ENCODE peak calls at places on chromosome 15, in eight cellular contexts. Q, A, V, G, U, X, D and J are unnamed samples.

GRCh38 chr15:41934843-41935242 is 37.5 kb downstream of the EHD4 start:
- DNase-seq in Q (no peak), A (no peak), V (no peak), G (no peak), U (no peak), X (no peak), D (no peak), J (peak; percentile 60)

GRCh38 chr15:40343512-40343911 is 2.8 kb upstream of the CCDC9B start:
- DNase-seq in Q (no peak), A (no peak), V (peak; percentile 96), G (peak; percentile 93), U (no peak), X (peak; percentile 45), D (no peak), J (peak; percentile 92)

GRCh38 chr15:51377038-51377761 is 35.7 kb downstream of the GLDN start:
- DNase-seq in Q (no peak), A (no peak), V (peak; percentile 91), G (peak; percentile 21), U (no peak), X (no peak), D (no peak), J (peak; percentile 47)

GRCh38 chr15:85763557-85764303 is 31.0 kb downstream of the KLHL25 start:
- DNase-seq in Q (no peak), A (no peak), V (no peak), G (no peak), U (no peak), X (no peak), D (no peak), J (no peak)

GRCh38 chr15:55858661-55859060 is 115.7 kb upstream of the PRTG start:
- DNase-seq in Q (no peak), A (no peak), V (peak; percentile 50), G (peak; percentile 37), U (no peak), X (no peak), D (no peak), J (no peak)

GRCh38 chr15:27617013-27617412 is 482.1 kb downstream of the OCA2 start:
- DNase-seq in Q (no peak), A (no peak), V (no peak), G (no peak), U (no peak), X (no peak), D (no peak), J (no peak)

GRCh38 chr15:82944840-82945239 is 7.7 kb downstream of the HOMER2 start:
- DNase-seq in Q (no peak), A (no peak), V (peak; percentile 80), G (no peak), U (no peak), X (no peak), D (no peak), J (peak; percentile 39)

GRCh38 chr15:68833734-68834334 is 13.1 kb upstream of the ANP32A start:
- DNase-seq in Q (no peak), A (no peak), V (no peak), G (no peak), U (no peak), X (no peak), D (no peak), J (no peak)

GRCh38 chr15:101439920-101440319 is 49.6 kb downstream of the PCSK6 start:
- DNase-seq in Q (no peak), A (no peak), V (peak; percentile 85), G (peak; percentile 81), U (no peak), X (no peak), D (no peak), J (no peak)

GRCh38 chr15:85474700-85475316 is 94.4 kb downstream of the AKAP13 start:
- DNase-seq in Q (no peak), A (no peak), V (peak; percentile 12), G (no peak), U (no peak), X (no peak), D (no peak), J (no peak)

GRCh38 chr15:86483936-86484335 is 404.3 kb downstream of the AGBL1 start:
- DNase-seq in Q (no peak), A (no peak), V (no peak), G (no peak), U (no peak), X (no peak), D (no peak), J (no peak)

GRCh38 chr15:38724827-38725226 is 160.2 kb upstream of the RASGRP1 start:
- DNase-seq in Q (no peak), A (no peak), V (no peak), G (no peak), U (no peak), X (no peak), D (no peak), J (no peak)

GRCh38 chr15:89406756-89407650 is 72.4 kb upstream of the POLG start:
- DNase-seq in Q (no peak), A (no peak), V (no peak), G (no peak), U (no peak), X (no peak), D (no peak), J (no peak)

GRCh38 chr15:78737187-78737820 is 74.0 kb downstream of the ADAMTS7 start:
- DNase-seq in Q (no peak), A (no peak), V (no peak), G (no peak), U (no peak), X (no peak), D (no peak), J (no peak)

GRCh38 chr15:78734441-78735064 is 76.7 kb downstream of the ADAMTS7 start:
- DNase-seq in Q (no peak), A (no peak), V (no peak), G (no peak), U (no peak), X (no peak), D (no peak), J (no peak)

GRCh38 chr15:78740904-78741274 is 70.4 kb downstream of the ADAMTS7 start:
- DNase-seq in Q (no peak), A (no peak), V (no peak), G (no peak), U (no peak), X (no peak), D (no peak), J (no peak)

GRCh38 chr15:78739206-78739605 is 72.1 kb downstream of the ADAMTS7 start:
- DNase-seq in Q (no peak), A (no peak), V (no peak), G (no peak), U (no peak), X (no peak), D (no peak), J (no peak)

GRCh38 chr15:78739996-78740903 is 71.0 kb downstream of the ADAMTS7 start:
- DNase-seq in Q (no peak), A (peak; percentile 70), V (peak; percentile 36), G (peak; percentile 38), U (no peak), X (peak; percentile 87), D (no peak), J (no peak)
- TF ChIP-seq CTCF in Q (peak; percentile 69), A (no peak), V (peak; percentile 45), G (peak; percentile 43), U (no peak), X (no peak), D (no peak), J (peak; percentile 55)

DNA sequence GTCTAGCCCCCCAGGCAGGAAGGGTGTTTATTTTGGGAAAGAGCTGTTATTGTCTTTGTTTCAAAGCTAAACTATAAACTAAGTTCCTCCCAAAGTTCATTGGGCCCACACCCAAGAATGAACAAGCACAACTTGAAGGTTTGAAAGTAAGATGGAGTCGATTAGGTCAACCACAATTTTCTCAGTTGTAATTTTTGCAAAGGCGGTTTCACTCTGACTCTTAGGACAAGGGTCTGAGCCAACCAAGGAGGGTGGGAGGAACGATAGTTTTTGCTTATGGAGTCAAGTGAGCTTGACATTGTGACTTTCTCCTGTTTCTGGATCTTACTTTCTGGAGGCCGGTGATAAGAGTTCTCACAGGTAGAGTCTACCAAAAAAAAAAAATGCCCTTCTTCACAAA is 5.8 kb upstream of the ZNF770 start:
- DNase-seq in Q (no peak), A (no peak), V (no peak), G (no peak), U (no peak), X (no peak), D (no peak), J (no peak)
- H3K4me3 ChIP-seq in Q (no peak overlapping the region), A (no peak overlapping the region), V (no peak overlapping the region), G (no peak overlapping the region), U (no peak overlapping the region), X (no peak overlapping the region), D (no peak overlapping the region), J (no peak overlapping the region)

GRCh38 chr15:62393196-62393595 is 228.1 kb upstream of the C2CD4B start:
- DNase-seq in Q (no peak), A (no peak), V (no peak), G (no peak), U (no peak), X (no peak), D (no peak), J (no peak)

GRCh38 chr15:62394079-62394478 is 229.0 kb upstream of the C2CD4B start:
- DNase-seq in Q (no peak), A (no peak), V (peak; percentile 35), G (no peak), U (no peak), X (no peak), D (no peak), J (no peak)

GRCh38 chr15:62390793-62391543 is 225.9 kb upstream of the C2CD4B start:
- DNase-seq in Q (peak; percentile 52), A (peak; percentile 46), V (peak; percentile 34), G (peak; percentile 48), U (no peak), X (peak; percentile 54), D (peak; percentile 27), J (peak; percentile 67)

GRCh38 chr15:62391565-62392262 is 226.6 kb upstream of the C2CD4B start:
- DNase-seq in Q (peak; percentile 55), A (peak; percentile 57), V (peak; percentile 63), G (peak; percentile 64), U (no peak), X (peak; percentile 42), D (peak; percentile 41), J (peak; percentile 54)

GRCh38 chr15:62392411-62392810 is 227.3 kb upstream of the C2CD4B start:
- DNase-seq in Q (no peak), A (peak; percentile 16), V (peak; percentile 61), G (peak; percentile 37), U (no peak), X (no peak), D (no peak), J (peak; percentile 30)
- TF ChIP-seq CTCF in Q (no peak), A (no peak), V (no peak), G (peak; percentile 22), U (no peak), X (no peak), D (no peak), J (peak; percentile 7)

GRCh38 chr15:29223640-29224039 is 46.0 kb downstream of the NSMCE3 start:
- DNase-seq in Q (no peak), A (no peak), V (no peak), G (no peak), U (no peak), X (no peak), D (no peak), J (no peak)

GRCh38 chr15:29220852-29221251 is 48.8 kb downstream of the NSMCE3 start:
- DNase-seq in Q (no peak), A (no peak), V (peak; percentile 1), G (no peak), U (no peak), X (no peak), D (no peak), J (no peak)

GRCh38 chr15:29226431-29227216 is 43.0 kb downstream of the NSMCE3 start:
- DNase-seq in Q (no peak), A (no peak), V (no peak), G (no peak), U (no peak), X (no peak), D (no peak), J (no peak)

GRCh38 chr15:29222129-29222853 is 47.3 kb downstream of the NSMCE3 start:
- DNase-seq in Q (no peak), A (no peak), V (no peak), G (no peak), U (no peak), X (no peak), D (no peak), J (no peak)

GRCh38 chr15:29225534-29226224 is 43.9 kb downstream of the NSMCE3 start:
- DNase-seq in Q (no peak), A (no peak), V (no peak), G (peak; percentile 1), U (no peak), X (no peak), D (no peak), J (no peak)
- H3K4me3 ChIP-seq in Q (no peak overlapping the region), A (no peak overlapping the region), V (no peak overlapping the region), G (no peak overlapping the region), U (no peak overlapping the region), X (no peak overlapping the region), D (no peak overlapping the region), J (no peak overlapping the region)